ENCODE peak calls at places on chromosomes 11 and 22, in four cellular contexts. One of them, this sample, is unnamed.

GRCh38 chr11:12248330-12248729 is 129.0 kb upstream of the PARVA start:
- DNase-seq in cardiac fibroblast: no peak
- DNase-seq in AG04450: no peak
- DNase-seq in OCI-LY7: no peak
- DNase-seq in this sample: no peak

GRCh38 chr11:73854680-73855079 is 22.0 kb downstream of the COA4 start:
- DNase-seq in AG04450: no peak
- DNase-seq in cardiac fibroblast: peak
- DNase-seq in OCI-LY7: no peak
- DNase-seq in this sample: no peak

GRCh38 chr11:113670149-113670829 is 35.8 kb downstream of the TMPRSS5 start:
- DNase-seq in cardiac fibroblast: no peak
- DNase-seq in OCI-LY7: no peak
- DNase-seq in AG04450: no peak
- DNase-seq in this sample: no peak

GRCh38 chr22:27238935-27239510 is 562.5 kb downstream of the MN1 start:
- DNase-seq in OCI-LY7: no peak
- DNase-seq in cardiac fibroblast: peak
- DNase-seq in AG04450: peak
- DNase-seq in this sample: no peak

GRCh38 chr22:17379939-17380710 is 10.9 kb downstream of the CECR2 start:
- DNase-seq in OCI-LY7: no peak
- DNase-seq in AG04450: no peak
- DNase-seq in cardiac fibroblast: no peak
- DNase-seq in this sample: no peak

GRCh38 chr11:11843233-11843632 is 1.5 kb downstream of the USP47 start:
- DNase-seq in AG04450: peak
- DNase-seq in cardiac fibroblast: peak
- DNase-seq in OCI-LY7: peak
- DNase-seq in this sample: no peak

GRCh38 chr22:48240165-48240934 is 1477.9 kb downstream of the TBC1D22A start:
- DNase-seq in OCI-LY7: no peak
- DNase-seq in AG04450: no peak
- DNase-seq in cardiac fibroblast: no peak
- DNase-seq in this sample: no peak

GRCh38 chr22:27129266-27129665 is 471.9 kb downstream of the MIAT start:
- DNase-seq in AG04450: no peak
- DNase-seq in OCI-LY7: no peak
- DNase-seq in cardiac fibroblast: peak
- DNase-seq in this sample: no peak

GRCh38 chr11:12693485-12694181 is 19.4 kb downstream of the TEAD1 start:
- DNase-seq in cardiac fibroblast: peak
- DNase-seq in OCI-LY7: peak
- DNase-seq in AG04450: peak
- DNase-seq in this sample: no peak

GRCh38 chr11:134475951-134476350 is 63.9 kb upstream of the B3GAT1 start:
- DNase-seq in OCI-LY7: no peak
- DNase-seq in AG04450: no peak
- DNase-seq in cardiac fibroblast: no peak
- DNase-seq in this sample: no peak

GRCh38 chr22:49347376-49347775 is 480.3 kb downstream of the BRD1 start:
- DNase-seq in OCI-LY7: no peak
- DNase-seq in AG04450: no peak
- DNase-seq in cardiac fibroblast: no peak
- DNase-seq in this sample: no peak

GRCh38 chr11:13667245-13667644 is 1.2 kb upstream of the FAR1 start:
- DNase-seq in OCI-LY7: peak
- DNase-seq in cardiac fibroblast: no peak
- DNase-seq in AG04450: no peak
- DNase-seq in this sample: peak

GRCh38 chr11:127110542-127110941 is 110.0 kb upstream of the KIRREL3 start:
- DNase-seq in AG04450: no peak
- DNase-seq in OCI-LY7: no peak
- DNase-seq in cardiac fibroblast: no peak
- DNase-seq in this sample: no peak

GRCh38 chr11:117505285-117505970 is 177.8 kb downstream of the CEP164 start:
- DNase-seq in OCI-LY7: no peak
- DNase-seq in cardiac fibroblast: no peak
- DNase-seq in AG04450: no peak
- DNase-seq in this sample: no peak

GRCh38 chr11:65606876-65607613 is 7.0 kb downstream of the MAP3K11 start:
- DNase-seq in OCI-LY7: peak
- DNase-seq in cardiac fibroblast: peak
- DNase-seq in AG04450: peak
- DNase-seq in this sample: no peak

GRCh38 chr11:44133335-44133946 is 38.0 kb downstream of the EXT2 start:
- DNase-seq in AG04450: no peak
- DNase-seq in cardiac fibroblast: peak
- DNase-seq in OCI-LY7: peak
- DNase-seq in this sample: no peak

GRCh38 chr11:13135385-13136271 is 126.5 kb downstream of the RASSF10 start:
- DNase-seq in OCI-LY7: no peak
- DNase-seq in cardiac fibroblast: peak
- DNase-seq in AG04450: no peak
- DNase-seq in this sample: no peak

GRCh38 chr11:40186401-40187091 is 1272.9 kb downstream of the LRRC4C start:
- DNase-seq in OCI-LY7: no peak
- DNase-seq in AG04450: no peak
- DNase-seq in cardiac fibroblast: no peak
- DNase-seq in this sample: no peak

GRCh38 chr11:61814958-61815789 is 1.6 kb downstream of the FADS1 start:
- DNase-seq in cardiac fibroblast: peak
- DNase-seq in AG04450: peak
- DNase-seq in OCI-LY7: no peak
- DNase-seq in this sample: peak

GRCh38 chr11:1936781-1937615 is 10.1 kb upstream of the MRPL23 start:
- DNase-seq in OCI-LY7: no peak
- DNase-seq in cardiac fibroblast: no peak
- DNase-seq in AG04450: no peak
- DNase-seq in this sample: no peak

GRCh38 chr11:80727315-80727714 is 1286.5 kb upstream of the TENM4 start:
- DNase-seq in cardiac fibroblast: peak
- DNase-seq in OCI-LY7: no peak
- DNase-seq in AG04450: no peak
- DNase-seq in this sample: peak

GRCh38 chr11:84289381-84289906 is 1003.3 kb upstream of the CCDC90B start:
- DNase-seq in cardiac fibroblast: peak
- DNase-seq in AG04450: peak
- DNase-seq in OCI-LY7: no peak
- DNase-seq in this sample: peak

GRCh38 chr11:59705281-59705680 is 8.4 kb downstream of the OR10V1 start:
- DNase-seq in AG04450: no peak
- DNase-seq in OCI-LY7: no peak
- DNase-seq in cardiac fibroblast: peak
- DNase-seq in this sample: no peak

GRCh38 chr11:119206512-119207299 is 567 bp downstream of the CBL start:
- DNase-seq in OCI-LY7: peak
- DNase-seq in AG04450: no peak
- DNase-seq in cardiac fibroblast: peak
- DNase-seq in this sample: no peak

GRCh38 chr11:83909579-83909978 is 623.4 kb upstream of the CCDC90B start:
- DNase-seq in OCI-LY7: no peak
- DNase-seq in cardiac fibroblast: no peak
- DNase-seq in AG04450: no peak
- DNase-seq in this sample: no peak

GRCh38 chr22:44130076-44130711 is 50.5 kb upstream of the PARVG start:
- DNase-seq in OCI-LY7: no peak
- DNase-seq in AG04450: no peak
- DNase-seq in cardiac fibroblast: no peak
- DNase-seq in this sample: no peak

GRCh38 chr11:20497124-20497792 is 102.2 kb upstream of the SLC6A5 start:
- DNase-seq in OCI-LY7: no peak
- DNase-seq in AG04450: no peak
- DNase-seq in cardiac fibroblast: no peak
- DNase-seq in this sample: no peak

GRCh38 chr11:20501252-20501651 is 98.2 kb upstream of the SLC6A5 start:
- DNase-seq in cardiac fibroblast: no peak
- DNase-seq in AG04450: no peak
- DNase-seq in OCI-LY7: no peak
- DNase-seq in this sample: no peak

DNA sequence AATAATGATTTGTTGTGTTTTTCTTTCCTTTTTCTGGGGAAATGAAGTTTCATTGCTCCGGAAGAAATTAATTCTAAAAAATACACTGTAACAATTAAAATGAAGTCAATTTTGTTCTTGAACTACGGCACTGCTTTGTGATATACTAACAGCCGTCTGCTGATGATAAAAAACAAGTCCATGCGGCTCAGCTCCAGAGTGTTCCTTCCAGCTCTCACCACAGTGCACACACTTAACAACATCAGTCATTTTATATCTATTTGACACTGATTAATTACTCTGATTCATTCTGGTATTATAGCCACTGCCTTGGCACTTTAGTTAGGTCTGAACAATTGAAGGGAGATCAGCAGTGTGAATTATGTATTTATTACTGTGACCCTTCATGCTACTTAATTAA is 97.4 kb upstream of the SLC6A5 start:
- DNase-seq in cardiac fibroblast: no peak
- DNase-seq in AG04450: no peak
- DNase-seq in OCI-LY7: no peak
- DNase-seq in this sample: no peak
- TF ChIP-seq CTCF in cardiac fibroblast: no peak
- TF ChIP-seq CTCF in AG04450: no peak
- TF ChIP-seq CTCF in OCI-LY7: no peak
- TF ChIP-seq CTCF in this sample: no peak

DNA sequence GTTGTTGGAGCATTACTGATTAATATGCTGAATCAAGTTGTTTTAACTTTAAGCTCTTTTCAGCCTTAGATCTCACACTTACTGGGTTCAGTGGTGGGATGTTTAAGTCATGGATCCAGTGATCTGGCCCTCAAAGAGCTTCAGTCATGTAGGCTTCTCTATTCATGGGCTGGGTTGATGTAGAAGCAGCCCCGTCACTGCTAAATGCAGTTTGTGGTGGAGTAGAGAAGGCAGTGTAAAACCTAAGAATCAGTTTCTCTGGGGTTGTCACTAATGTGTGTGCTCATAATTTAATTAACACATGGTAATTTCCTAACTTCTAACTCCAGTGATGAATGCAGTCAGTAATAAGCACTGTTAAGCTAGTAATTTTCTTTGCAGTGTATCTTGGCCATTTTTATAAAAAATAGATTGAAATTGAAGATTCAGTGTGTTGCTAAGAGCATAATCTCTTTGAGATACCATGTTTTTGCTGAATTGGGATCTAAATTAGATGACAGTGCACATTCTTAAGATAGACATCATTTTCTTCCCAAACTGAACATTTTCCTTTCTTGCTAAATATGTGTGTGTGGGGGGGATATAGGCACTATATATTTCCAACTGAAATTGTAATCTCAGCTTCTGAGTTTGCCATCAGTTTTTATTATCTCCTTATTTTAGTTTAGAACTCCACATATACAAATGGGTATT is 9.0 kb downstream of the SPCS2 start:
- DNase-seq in AG04450: no peak
- DNase-seq in OCI-LY7: no peak
- DNase-seq in cardiac fibroblast: no peak
- DNase-seq in this sample: no peak
- H3K4me3 ChIP-seq in AG04450: no peak
- H3K4me3 ChIP-seq in OCI-LY7: no peak
- H3K4me3 ChIP-seq in cardiac fibroblast: no peak
- H3K4me3 ChIP-seq in this sample: no peak

GRCh38 chr22:31451709-31452571 is 37.7 kb downstream of the EIF4ENIF1 start:
- DNase-seq in OCI-LY7: peak
- DNase-seq in cardiac fibroblast: peak
- DNase-seq in AG04450: peak
- DNase-seq in this sample: peak
- TF ChIP-seq CTCF in OCI-LY7: peak
- TF ChIP-seq CTCF in cardiac fibroblast: peak
- TF ChIP-seq CTCF in AG04450: peak
- TF ChIP-seq CTCF in this sample: peak

GRCh38 chr22:33922268-33922667 is 2.0 kb upstream of the LARGE1 start:
- DNase-seq in OCI-LY7: peak
- DNase-seq in cardiac fibroblast: peak
- DNase-seq in AG04450: no peak
- DNase-seq in this sample: no peak
- H3K4me3 ChIP-seq in OCI-LY7: peak
- H3K4me3 ChIP-seq in cardiac fibroblast: peak
- H3K4me3 ChIP-seq in AG04450: peak
- H3K4me3 ChIP-seq in this sample: peak

GRCh38 chr11:122578168-122578825 is 77.2 kb upstream of the UBASH3B start:
- DNase-seq in OCI-LY7: peak
- DNase-seq in cardiac fibroblast: no peak
- DNase-seq in AG04450: no peak
- DNase-seq in this sample: no peak
- TF ChIP-seq CTCF in OCI-LY7: peak
- TF ChIP-seq CTCF in cardiac fibroblast: no peak
- TF ChIP-seq CTCF in AG04450: peak
- TF ChIP-seq CTCF in this sample: peak

This sample was measured in GM12864.